ENCODE peak calls at places on chromosomes 7 and 10, in six cellular contexts. N is GM12878, P is K562, M is HepG2, G is HCT116, Y is H1. F is an unnamed sample.

GRCh38 chr10:50557130-50557682 is 66.5 kb downstream of the SGMS1 start:
- DNase-seq in M (no peak), Y (no peak), N (no peak), P (no peak), G (no peak), F (no peak)

GRCh38 chr7:28174442-28174841 is 6.2 kb downstream of the JAZF1 start:
- DNase-seq in Y (no peak), N (no peak), G (no peak), M (no peak), P (no peak), F (no peak)

GRCh38 chr10:83666762-83667161 is 472.5 kb upstream of the GHITM start:
- DNase-seq in G (no peak), N (no peak), M (no peak), Y (no peak), P (no peak), F (no peak)

GRCh38 chr10:18224626-18225445 is 84.6 kb downstream of the CACNB2 start:
- DNase-seq in P (no peak), G (no peak), Y (no peak), M (no peak), N (no peak), F (no peak)

GRCh38 chr10:52232561-52233350 is 81.3 kb upstream of the DKK1 start:
- DNase-seq in M (peak), Y (no peak), G (no peak), N (no peak), P (no peak), F (no peak)

GRCh38 chr7:134044682-134045081 is 82.5 kb upstream of the LRGUK start:
- DNase-seq in M (no peak), P (peak), G (no peak), Y (no peak), N (no peak), F (no peak)

GRCh38 chr7:105130580-105130979 is 116.6 kb downstream of the KMT2E start:
- DNase-seq in Y (no peak), N (no peak), G (no peak), P (peak), M (no peak), F (no peak)

GRCh38 chr7:28904539-28905143 is 53.5 kb downstream of the TRIL start:
- DNase-seq in M (no peak), G (no peak), N (no peak), P (no peak), Y (no peak), F (no peak)

GRCh38 chr7:46291601-46292150 is 370.6 kb upstream of the IGFBP3 start:
- DNase-seq in Y (no peak), G (no peak), P (no peak), N (peak), M (no peak), F (no peak)

GRCh38 chr7:137579913-137580640 is 236.5 kb upstream of the PTN start:
- DNase-seq in M (no peak), N (no peak), Y (no peak), P (no peak), G (no peak), F (no peak)

GRCh38 chr10:50574305-50574704 is 49.5 kb downstream of the SGMS1 start:
- DNase-seq in G (no peak), P (peak), N (no peak), Y (no peak), M (no peak), F (no peak)

GRCh38 chr7:117592011-117592635 is 112.3 kb downstream of the CFTR start:
- DNase-seq in G (no peak), P (no peak), M (no peak), N (no peak), Y (no peak), F (no peak)

GRCh38 chr10:111986079-111986478 is 197.5 kb downstream of the GPAM start:
- DNase-seq in Y (no peak), P (no peak), N (no peak), G (no peak), M (no peak), F (no peak)

GRCh38 chr7:45155941-45156340 is 1.6 kb upstream of the RAMP3 start:
- DNase-seq in M (no peak), P (no peak), Y (no peak), G (no peak), N (no peak), F (no peak)

GRCh38 chr7:107725138-107725740 is 18.7 kb upstream of the CBLL1 start:
- DNase-seq in M (peak), Y (no peak), N (peak), G (peak), P (peak), F (peak)

DNA sequence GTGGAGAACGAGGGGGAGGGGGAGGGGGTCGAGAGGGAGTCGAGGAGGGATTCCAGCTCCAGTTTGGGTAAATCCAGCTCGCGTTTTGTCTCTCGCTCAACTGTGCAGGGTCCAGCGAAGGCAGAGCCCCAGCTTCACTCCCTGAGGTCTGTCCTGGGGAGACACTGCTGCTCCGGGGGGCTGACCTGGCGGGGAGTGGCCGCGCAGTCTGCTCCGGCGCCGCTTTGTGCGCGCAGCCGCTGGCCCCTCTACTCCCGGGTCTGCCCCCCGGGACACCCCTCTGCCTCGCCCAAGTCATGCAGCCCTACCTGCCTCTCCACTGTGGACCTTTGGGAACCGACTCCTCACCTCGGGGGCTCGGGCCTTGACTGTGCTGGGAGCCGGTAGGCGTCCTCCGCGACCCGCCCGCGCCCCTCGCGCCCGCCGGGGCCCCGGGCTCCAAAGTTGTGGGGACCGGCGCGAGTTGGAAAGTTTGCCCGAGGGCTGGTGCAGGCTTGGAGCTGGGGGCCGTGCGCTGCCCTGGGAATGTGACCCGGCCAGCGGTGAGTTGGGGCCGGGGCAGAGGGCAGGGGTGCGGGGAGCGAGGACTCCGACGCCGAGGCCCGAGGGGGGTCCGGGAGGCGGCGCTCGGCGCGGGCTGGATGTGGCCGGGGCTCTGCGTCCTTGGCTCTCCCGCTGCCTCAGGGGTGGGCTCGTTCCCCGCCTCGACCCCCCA is at the start of gene TET1:
- DNase-seq in G (peak), P (peak), M (peak), N (no peak), Y (peak), F (no peak)
- TF ChIP-seq ZNF274 in G (no peak), P (no peak), M (peak), N (no peak), Y (no peak), F (no peak)

DNA sequence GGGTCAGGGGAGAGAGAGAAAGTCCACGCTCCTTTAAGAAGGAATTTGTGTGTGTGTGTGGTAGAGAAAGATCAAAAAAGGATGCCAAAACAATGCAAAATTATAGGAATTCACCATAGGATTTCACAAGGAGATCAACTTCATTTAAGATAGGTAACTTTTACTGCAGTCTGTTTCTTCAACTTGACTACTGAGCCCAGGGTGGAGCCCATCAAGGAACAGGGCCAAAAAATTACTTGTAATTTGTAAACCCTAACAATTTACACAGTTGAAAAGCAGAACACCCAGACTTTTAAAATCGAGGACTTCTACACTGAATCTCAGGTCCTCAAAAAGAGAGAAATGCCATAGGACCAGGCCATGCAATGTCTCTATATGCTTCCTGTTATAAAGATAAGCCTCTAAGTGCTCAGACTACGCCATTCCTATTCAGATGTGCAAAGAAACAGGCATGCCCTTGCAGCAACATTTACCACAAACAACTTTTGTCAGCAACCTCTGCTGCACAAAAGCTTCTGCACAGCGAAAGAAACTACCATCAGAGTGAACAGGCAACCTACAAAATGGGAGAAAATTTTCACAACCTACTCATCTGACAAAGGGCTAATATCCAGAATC is 10.6 kb upstream of the GIMAP4 start:
- DNase-seq in Y (no peak), N (no peak), G (no peak), P (no peak), M (no peak), F (no peak)
- TF ChIP-seq ZNF274 in Y (no peak), N (no peak), G (no peak), P (no peak), M (no peak), F (no peak)

DNA sequence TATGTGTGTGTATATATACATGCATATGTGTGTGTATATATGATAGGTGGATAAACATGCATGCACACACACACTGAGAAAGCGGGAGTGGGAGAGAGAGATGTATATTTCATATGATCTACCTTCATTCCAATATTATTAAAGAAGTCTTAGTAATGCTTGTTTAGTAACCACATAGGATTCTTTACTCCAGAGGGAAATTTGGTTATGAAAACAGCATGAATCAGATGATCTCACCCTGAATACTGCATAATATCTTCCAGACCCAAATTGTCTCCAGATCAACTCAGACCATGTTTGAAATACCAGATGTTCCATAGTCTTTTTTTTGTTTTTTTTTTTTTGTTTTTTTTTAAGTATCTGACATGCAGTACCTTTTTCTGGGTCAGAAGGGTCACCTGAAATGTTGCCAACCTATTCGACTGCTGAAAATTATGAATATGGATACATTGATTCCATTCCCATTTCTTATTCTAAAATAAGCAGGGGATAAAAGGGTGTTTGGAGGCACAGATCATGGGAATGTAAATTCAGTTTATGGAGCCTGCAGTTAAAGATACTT is 17.4 kb downstream of the TES start:
- DNase-seq in Y (no peak), P (no peak), N (no peak), M (no peak), G (no peak), F (no peak)
- TF ChIP-seq ZNF274 in Y (no peak), P (no peak), N (no peak), M (no peak), G (no peak), F (no peak)

DNA sequence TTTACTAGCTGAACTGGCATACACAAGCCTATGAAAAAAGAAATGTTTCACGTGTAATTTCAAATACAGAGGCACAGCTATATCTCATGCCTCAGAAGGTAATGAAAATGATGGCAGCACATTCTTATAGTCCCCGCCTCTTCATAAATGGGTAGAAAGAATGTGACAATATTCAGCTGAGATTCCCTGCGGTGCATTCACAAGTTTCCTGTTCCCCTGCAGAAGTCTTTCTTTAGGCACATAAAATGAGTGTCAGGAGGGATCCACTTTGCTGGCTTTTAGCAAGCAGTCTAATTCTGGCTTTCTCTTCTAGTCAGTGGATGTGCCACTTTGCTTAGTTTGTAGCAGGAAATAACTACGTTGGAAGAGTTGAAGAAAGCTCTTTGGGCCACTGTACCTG is 56.1 kb downstream of the DGKB start:
- DNase-seq in Y (no peak), G (no peak), M (no peak), N (no peak), P (no peak), F (no peak)
- TF ChIP-seq ZNF274 in Y (no peak), G (no peak), M (no peak), N (no peak), P (no peak), F (no peak)

GRCh38 chr10:23403278-23403677 is 35.6 kb upstream of the OTUD1 start:
- DNase-seq in Y (no peak), N (no peak), P (no peak), G (no peak), M (no peak), F (no peak)

GRCh38 chr10:23406409-23406808 is 32.5 kb upstream of the OTUD1 start:
- DNase-seq in G (no peak), M (no peak), N (no peak), P (no peak), Y (no peak), F (no peak)

GRCh38 chr10:23403719-23404118 is 35.2 kb upstream of the OTUD1 start:
- DNase-seq in Y (no peak), G (no peak), N (no peak), M (no peak), P (no peak), F (no peak)

GRCh38 chr10:23404461-23404980 is 34.4 kb upstream of the OTUD1 start:
- DNase-seq in Y (no peak), G (no peak), N (no peak), P (no peak), M (no peak), F (no peak)

DNA sequence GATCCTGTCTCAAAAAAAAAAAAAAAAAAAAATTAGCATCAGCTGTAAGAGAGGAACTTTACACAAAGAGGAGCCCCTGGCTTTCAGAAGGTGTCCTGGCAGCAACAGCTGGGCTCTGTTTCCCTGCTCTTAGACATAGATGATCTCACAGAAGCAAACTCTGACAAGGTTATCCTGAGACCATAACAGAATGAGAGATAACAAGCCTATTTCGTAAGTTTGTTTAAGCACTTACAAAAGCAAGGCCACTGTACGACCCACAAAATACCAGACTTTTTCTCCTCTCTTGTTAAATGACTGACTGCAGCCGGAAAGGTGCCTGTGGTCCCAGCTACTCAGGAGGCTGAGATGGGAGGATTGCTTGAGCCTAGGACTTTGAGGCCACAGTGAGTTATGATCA is 33.3 kb upstream of the OTUD1 start:
- DNase-seq in G (no peak), P (no peak), N (no peak), Y (no peak), M (peak), F (no peak)
- TF ChIP-seq ZNF274 in G (no peak), P (no peak), N (no peak), Y (no peak), M (no peak), F (no peak)

F was measured in NT2/D1.